ENCODE peak calls at places on chromosomes 12 and 14, in eight cellular contexts. A is NB4, X is IMR-90, R is thyroid gland, B is K562, U is A549, W is adrenal gland, J is GM12892. H is an unnamed sample.

GRCh38 chr14:103736546-103737431 is 21.2 kb downstream of the ZFYVE21 start:
- DNase-seq in R (peak), J (no peak), A (no peak), U (no peak), B (no peak), W (peak), X (no peak), H (no peak)

GRCh38 chr14:60915781-60916180 is 65.1 kb downstream of the TRMT5 start:
- DNase-seq in A (no peak), W (no peak), J (no peak), B (no peak), X (peak), R (no peak), U (no peak), H (no peak)

GRCh38 chr14:32193532-32193931 is 8.3 kb upstream of the RNU6-7 start:
- DNase-seq in J (no peak), W (no peak), B (no peak), X (no peak), R (no peak), A (no peak), U (no peak), H (no peak)

GRCh38 chr12:70883855-70884254 is 36.7 kb downstream of the PTPRR start:
- DNase-seq in J (no peak), X (no peak), B (no peak), U (no peak), A (no peak), W (no peak), R (no peak), H (no peak)

GRCh38 chr14:55267816-55268215 is 3.4 kb upstream of the FBXO34 start:
- DNase-seq in A (no peak), J (no peak), R (peak), W (no peak), B (no peak), X (peak), U (no peak), H (no peak)

GRCh38 chr14:79543348-79543747 is 668.0 kb downstream of the DIO2 start:
- DNase-seq in U (no peak), B (no peak), W (no peak), R (no peak), J (no peak), X (no peak), A (no peak), H (no peak)

GRCh38 chr12:12791756-12792346 is 6.4 kb downstream of the APOLD1 start:
- DNase-seq in J (no peak), A (no peak), U (peak), X (peak), B (no peak), W (peak), R (peak), H (no peak)

GRCh38 chr12:51898937-51899336 is 8.4 kb upstream of the ACVRL1 start:
- DNase-seq in R (no peak), W (no peak), U (no peak), A (no peak), B (no peak), J (no peak), X (peak), H (no peak)

GRCh38 chr14:38623661-38624060 is 367.8 kb upstream of the CLEC14A start:
- DNase-seq in X (no peak), A (no peak), R (no peak), B (no peak), J (no peak), U (no peak), W (no peak), H (no peak)

GRCh38 chr14:91892918-91893527 is 25.7 kb upstream of the TC2N start:
- DNase-seq in A (peak), U (no peak), W (no peak), R (no peak), J (no peak), X (no peak), B (peak), H (peak)

GRCh38 chr12:8779862-8780261 is 42.6 kb upstream of the A2ML1 start:
- DNase-seq in A (no peak), R (no peak), B (no peak), W (no peak), X (no peak), J (no peak), U (no peak), H (peak)

GRCh38 chr12:78392918-78393317 is 471.7 kb upstream of the SYT1 start:
- DNase-seq in B (no peak), X (peak), J (no peak), U (peak), R (no peak), W (no peak), A (no peak), H (no peak)

GRCh38 chr12:64187794-64188193 is 34.3 kb downstream of the KICS2 start:
- DNase-seq in R (no peak), X (no peak), A (no peak), B (no peak), J (no peak), W (no peak), U (no peak), H (no peak)

GRCh38 chr14:102914474-102915291 is 7.8 kb upstream of the AMN start:
- DNase-seq in X (no peak), B (no peak), U (no peak), W (no peak), R (no peak), J (no peak), A (no peak), H (no peak)

GRCh38 chr12:126950266-126950665 is 1316.7 kb upstream of the TMEM132C start:
- DNase-seq in J (no peak), B (no peak), U (no peak), A (no peak), R (no peak), X (no peak), W (no peak), H (no peak)

GRCh38 chr12:20364501-20364900 is 3.8 kb upstream of the PDE3A start:
- DNase-seq in U (no peak), B (no peak), A (no peak), J (no peak), W (no peak), R (no peak), X (no peak), H (no peak)

DNA sequence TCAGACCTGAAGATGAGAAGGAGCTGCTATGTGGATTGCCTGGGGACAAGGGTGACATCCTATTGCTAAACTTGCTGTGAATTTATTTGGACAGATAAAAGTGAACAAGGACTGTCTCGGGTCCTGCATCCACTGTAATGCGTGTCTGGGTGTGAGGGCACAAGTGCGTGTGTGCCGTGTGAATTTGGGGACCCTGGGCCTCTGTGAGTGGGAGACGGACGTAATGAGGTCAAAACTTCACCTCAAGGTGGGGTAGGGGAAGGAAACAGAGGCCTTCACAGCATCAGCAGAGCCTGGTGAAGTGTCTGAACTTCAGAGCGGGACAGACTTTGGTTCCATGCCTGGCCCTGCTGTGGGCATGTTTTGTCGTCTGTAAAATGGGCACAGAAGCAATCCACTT is 14.8 kb downstream of the ASB2 start:
- DNase-seq in X (no peak), B (no peak), R (no peak), A (no peak), U (no peak), J (no peak), W (no peak), H (no peak)
- TF ChIP-seq POLR2A in X (no peak), B (no peak), R (no peak), A (no peak), U (no peak), J (no peak), W (no peak), H (no peak)

GRCh38 chr14:105738638-105739037 is 212.3 kb downstream of the TMEM121 start:
- DNase-seq in U (no peak), R (no peak), W (no peak), J (no peak), A (no peak), X (no peak), B (no peak), H (no peak)

GRCh38 chr14:105737504-105738246 is 211.3 kb downstream of the TMEM121 start:
- DNase-seq in B (no peak), U (no peak), R (no peak), J (no peak), X (no peak), W (no peak), A (no peak), H (no peak)

GRCh38 chr14:105742531-105742848 is 216.1 kb downstream of the TMEM121 start:
- DNase-seq in U (no peak), J (no peak), A (no peak), X (no peak), W (no peak), B (no peak), R (no peak), H (no peak)

DNA sequence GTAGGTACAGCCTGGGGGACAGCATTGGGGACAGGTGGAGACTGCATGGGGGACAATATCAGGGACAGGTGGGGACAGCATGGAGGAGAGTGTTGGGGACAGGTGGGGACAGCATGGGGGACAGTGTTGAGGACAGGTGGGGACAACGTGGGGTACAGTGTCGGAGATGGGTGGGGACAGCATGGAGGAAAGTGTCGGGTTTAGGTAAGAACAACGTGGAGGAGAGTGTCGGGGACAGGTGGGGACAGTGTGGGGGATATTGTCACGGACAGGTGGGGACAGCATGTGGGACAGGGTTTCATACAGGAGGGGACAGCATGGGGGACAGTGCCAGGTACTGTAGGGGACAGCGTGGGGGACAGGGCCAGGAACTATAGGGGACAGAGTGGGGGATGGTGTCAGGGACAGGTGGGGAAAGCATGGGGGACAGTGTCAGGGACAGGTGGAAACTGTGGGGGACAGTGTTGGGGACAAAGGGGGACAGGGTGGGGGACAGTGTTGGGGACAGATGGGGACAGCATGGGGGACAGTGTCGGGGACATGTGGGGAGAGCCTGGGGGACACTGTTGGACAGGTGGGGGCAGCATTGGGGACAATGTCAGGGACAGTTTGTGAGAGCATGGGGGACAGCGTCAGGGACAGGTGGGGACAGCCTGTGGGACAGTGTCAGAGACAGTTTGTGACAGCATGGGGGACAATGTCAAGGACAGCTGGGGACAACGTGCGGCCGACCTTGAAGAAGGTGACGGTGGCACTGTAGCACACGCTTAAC is 213.1 kb downstream of the TMEM121 start:
- DNase-seq in R (no peak), W (no peak), A (no peak), J (no peak), B (no peak), X (no peak), U (no peak), H (no peak)
- TF ChIP-seq POLR2A in R (no peak), W (no peak), A (no peak), J (no peak), B (no peak), X (no peak), U (no peak), H (no peak)

GRCh38 chr12:109713187-109713984 is at the start of gene FAM222A:
- DNase-seq in J (peak), B (peak), U (peak), W (peak), A (peak), X (peak), R (peak), H (peak)
- TF ChIP-seq POLR2A in J (no peak), B (no peak), U (peak), W (peak), A (peak), X (peak), R (peak), H (no peak)

DNA sequence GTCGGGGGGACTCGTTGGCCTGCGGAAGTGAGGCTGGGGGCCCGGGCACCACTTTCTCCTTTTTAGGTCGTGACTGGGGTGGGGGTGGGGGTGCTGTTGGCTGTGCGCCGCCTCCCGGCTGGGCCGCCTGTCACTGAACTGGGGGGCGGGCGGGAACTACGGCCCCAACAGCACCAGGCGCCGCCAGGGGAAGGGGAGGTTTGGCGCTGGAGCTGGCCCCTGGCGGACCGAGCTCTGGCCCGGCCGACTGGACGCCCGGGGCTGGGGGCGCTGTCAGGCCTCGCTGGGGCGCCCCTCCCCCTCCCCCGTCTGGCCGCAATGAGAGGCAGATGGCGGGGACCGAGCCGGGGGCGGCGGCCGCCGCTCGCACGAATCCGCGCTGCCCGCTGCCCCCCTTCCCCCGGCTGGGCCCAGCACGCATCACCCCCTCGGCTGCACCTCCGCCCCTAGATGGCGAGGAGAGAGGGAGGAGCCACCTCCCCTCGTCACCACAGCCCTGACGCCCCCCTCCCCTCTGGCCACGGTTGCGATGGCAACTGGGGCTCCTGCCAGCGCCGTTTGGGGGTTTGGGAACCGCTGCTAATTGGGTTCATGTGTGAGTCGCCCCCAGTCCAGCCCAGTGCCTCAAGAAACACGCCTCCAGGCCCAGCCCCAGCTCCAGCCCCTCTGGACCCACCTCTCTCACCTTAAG is 723 bp downstream of the NFATC4 start:
- DNase-seq in J (peak), A (peak), U (no peak), B (peak), X (peak), R (peak), W (peak), H (peak)
- TF ChIP-seq POLR2A in J (no peak), A (peak), U (no peak), B (no peak), X (peak), R (no peak), W (no peak), H (no peak)

DNA sequence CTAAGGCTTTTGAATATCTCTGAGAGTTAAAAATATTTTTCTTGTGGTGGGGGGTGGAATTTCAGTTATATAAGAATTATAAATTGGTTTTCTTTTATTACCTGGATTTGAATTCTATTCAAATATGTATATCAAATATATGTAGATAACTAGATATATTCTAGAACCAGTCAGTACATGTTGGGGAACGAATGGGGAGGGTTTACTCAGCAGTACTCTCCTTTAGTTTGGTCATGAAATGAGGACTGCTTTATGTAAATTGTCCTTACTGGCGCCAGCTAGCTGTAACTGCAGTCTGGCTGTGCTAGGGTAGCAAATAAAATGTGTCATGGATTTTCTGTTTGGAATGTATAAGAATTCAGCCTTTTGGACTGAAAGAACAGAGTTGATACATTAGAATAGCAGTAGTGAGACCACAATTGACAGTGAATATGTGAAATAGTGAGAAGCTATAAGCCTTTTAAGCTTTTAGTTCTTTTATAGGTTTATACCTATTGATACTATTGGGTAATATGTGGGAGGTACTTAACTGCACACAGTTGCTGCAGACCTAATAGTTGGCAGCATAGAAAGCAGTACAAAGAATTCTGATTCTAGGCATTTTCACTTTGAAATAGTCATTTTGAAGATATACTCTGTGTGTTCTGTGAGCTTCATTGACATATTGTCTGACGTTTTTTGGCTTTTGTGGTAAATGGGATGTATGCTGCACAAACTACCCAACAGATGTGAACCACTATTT is 29.0 kb downstream of the ATF7IP start:
- DNase-seq in A (peak), R (peak), B (peak), W (peak), J (no peak), U (peak), X (peak), H (peak)
- TF ChIP-seq POLR2A in A (peak), R (no peak), B (no peak), W (no peak), J (no peak), U (no peak), X (no peak), H (peak)

GRCh38 chr12:93440043-93440835 is 1.5 kb downstream of the UBE2N start:
- DNase-seq in X (peak), U (peak), J (no peak), B (no peak), R (no peak), A (peak), W (no peak), H (peak)

GRCh38 chr12:93443576-93443975 is 1.8 kb upstream of the UBE2N start:
- DNase-seq in J (no peak), W (no peak), X (no peak), R (no peak), A (no peak), U (no peak), B (no peak), H (no peak)

GRCh38 chr12:93441111-93441616 is 583 bp downstream of the UBE2N start:
- DNase-seq in X (peak), R (peak), J (no peak), U (peak), B (peak), A (peak), W (peak), H (peak)

GRCh38 chr12:93442411-93443340 is 929 bp upstream of the UBE2N start:
- DNase-seq in A (peak), B (no peak), R (no peak), J (no peak), U (no peak), W (no peak), X (peak), H (peak)

DNA sequence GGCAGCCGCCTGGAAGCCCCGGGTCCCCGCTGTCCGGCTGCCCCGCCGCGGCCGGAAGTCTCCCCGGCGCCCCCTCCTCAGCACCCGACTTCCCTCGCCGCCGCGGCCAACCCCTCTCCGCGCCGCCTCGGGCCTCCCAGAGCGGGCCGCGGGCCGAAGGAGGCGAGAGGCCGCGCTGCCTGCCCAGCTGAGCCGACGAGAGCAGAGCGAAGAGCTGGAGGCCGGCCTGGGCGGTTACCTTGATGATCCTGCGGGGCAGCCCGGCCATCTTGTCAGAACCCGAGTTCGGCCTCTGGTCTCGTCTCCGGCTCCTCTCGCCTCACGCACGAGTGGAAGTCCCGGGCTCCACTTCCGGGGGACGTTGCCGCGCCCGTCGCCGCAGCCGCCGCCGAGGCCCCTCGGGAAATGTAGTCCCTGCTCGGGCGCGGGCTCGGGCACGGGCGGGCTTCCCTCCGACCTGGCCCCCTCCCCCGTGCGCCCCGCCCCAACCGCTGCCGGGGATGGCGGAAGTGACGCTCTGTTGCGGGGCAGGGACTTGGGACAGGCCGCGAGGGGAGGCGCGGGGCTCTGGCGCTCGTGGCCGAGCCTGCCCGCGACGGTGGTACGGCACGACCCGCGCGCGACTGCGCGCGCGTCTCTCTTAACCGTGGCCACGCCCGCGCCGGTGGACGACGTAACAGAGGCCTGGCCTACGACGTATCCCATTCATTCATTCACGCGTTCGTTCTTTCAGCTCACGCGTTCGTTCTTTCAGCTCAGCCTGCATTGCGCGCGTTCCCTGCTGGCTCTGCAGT is at the start of gene UBE2N:
- DNase-seq in U (peak), X (peak), A (peak), R (peak), J (peak), W (peak), B (peak), H (peak)
- TF ChIP-seq POLR2A in U (peak), X (peak), A (peak), R (peak), J (peak), W (peak), B (peak), H (peak)

GRCh38 chr14:105844810-105845724 is 318.7 kb downstream of the TMEM121 start:
- DNase-seq in A (no peak), X (no peak), W (no peak), U (no peak), R (no peak), B (no peak), J (no peak), H (no peak)
- TF ChIP-seq POLR2A in A (no peak), X (no peak), W (no peak), U (no peak), R (no peak), B (no peak), J (no peak), H (peak)

DNA sequence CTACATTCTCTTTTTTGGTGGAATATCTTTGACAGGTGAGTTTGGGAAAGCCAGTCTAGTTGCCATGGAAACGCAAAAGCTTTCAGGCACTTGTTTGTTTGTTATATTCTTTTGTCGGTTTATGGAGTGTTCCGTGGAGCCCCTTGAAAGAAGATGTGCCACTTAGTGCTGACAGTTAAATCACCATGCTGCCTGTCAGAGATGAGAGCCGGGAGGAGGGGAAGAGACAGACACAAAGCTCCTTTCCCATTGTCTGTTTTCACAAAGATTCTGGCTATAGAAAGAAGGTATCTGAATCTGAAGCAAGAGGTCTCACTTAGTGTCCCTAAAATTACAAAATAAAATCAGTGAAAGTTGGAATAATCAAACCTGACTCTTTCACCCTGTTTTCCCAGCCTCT is 170.8 kb downstream of the SNAPC1 start:
- DNase-seq in B (no peak), X (no peak), W (no peak), R (no peak), J (no peak), U (no peak), A (no peak), H (no peak)
- TF ChIP-seq POLR2A in B (no peak), X (no peak), W (no peak), R (no peak), J (no peak), U (no peak), A (no peak), H (no peak)

GRCh38 chr14:73785834-73786631 is 65.6 kb upstream of the PTGR2 start:
- DNase-seq in J (no peak), X (peak), W (peak), B (peak), U (peak), R (peak), A (peak), H (peak)
- TF ChIP-seq POLR2A in J (no peak), X (peak), W (peak), B (peak), U (peak), R (no peak), A (peak), H (peak)